ENCODE peak calls at places on chromosome 6, in five cellular contexts. P, E, V, Q and O are unnamed samples.

GRCh38 chr6:56814802-56815201 is 140.1 kb upstream of the BEND6 start:
- DNase-seq in P (no peak), E (no peak), V (no peak), Q (no peak), O (no peak)

GRCh38 chr6:28719275-28719940 is 193.7 kb downstream of the GPX5 start:
- DNase-seq in P (peak; percentile 59), E (no peak), V (no peak), Q (peak; percentile 86), O (peak; percentile 72)

GRCh38 chr6:154099211-154099610 is 60.2 kb downstream of the OPRM1 start:
- DNase-seq in P (no peak), E (no peak), V (no peak), Q (no peak), O (no peak)

GRCh38 chr6:96649926-96650325 is 87.0 kb downstream of the FHL5 start:
- DNase-seq in P (no peak), E (no peak), V (no peak), Q (no peak), O (no peak)

GRCh38 chr6:137387365-137387764 is 106.8 kb downstream of the OLIG3 start:
- DNase-seq in P (no peak), E (no peak), V (no peak), Q (peak; percentile 46), O (peak; percentile 22)

GRCh38 chr6:110214338-110214737 is 34.1 kb downstream of the CDC40 start:
- DNase-seq in P (no peak), E (no peak), V (no peak), Q (no peak), O (no peak)

GRCh38 chr6:84228198-84228543 is 728 bp upstream of the CEP162 start:
- DNase-seq in P (no peak), E (no peak), V (no peak), Q (no peak), O (no peak)

GRCh38 chr6:18028332-18028731 is 40.9 kb upstream of the KIF13A start:
- DNase-seq in P (no peak), E (no peak), V (no peak), Q (no peak), O (no peak)

GRCh38 chr6:71727632-71728294 is 158.6 kb upstream of the RIMS1 start:
- DNase-seq in P (no peak), E (no peak), V (no peak), Q (no peak), O (no peak)

GRCh38 chr6:145548941-145549652 is 186.2 kb downstream of the EPM2A start:
- DNase-seq in P (no peak), E (no peak), V (no peak), Q (no peak), O (no peak)

GRCh38 chr6:125957845-125958244 is 1.3 kb downstream of the HINT3 start:
- DNase-seq in P (peak; percentile 22), E (no peak), V (no peak), Q (no peak), O (peak; percentile 35)

GRCh38 chr6:146876271-146877151 is 277.7 kb downstream of the ADGB start:
- DNase-seq in P (no peak), E (no peak), V (no peak), Q (no peak), O (no peak)

GRCh38 chr6:15247750-15248450 is 2.0 kb downstream of the JARID2 start:
- DNase-seq in P (peak; percentile 70), E (no peak), V (peak; percentile 65), Q (peak; percentile 88), O (peak; percentile 66)

GRCh38 chr6:167569041-167569805 is 244.3 kb downstream of the TTLL2 start:
- DNase-seq in P (no peak), E (peak; percentile 63), V (no peak), Q (peak; percentile 33), O (no peak)
- TF ChIP-seq CTCF in P (no peak), E (no peak), V (no peak), Q (no peak), O (no peak)

GRCh38 chr6:102799051-102799450 is 1405.5 kb downstream of the GRIK2 start:
- DNase-seq in P (no peak), E (no peak), V (no peak), Q (no peak), O (no peak)

GRCh38 chr6:102793752-102794151 is 1400.2 kb downstream of the GRIK2 start:
- DNase-seq in P (no peak), E (no peak), V (no peak), Q (no peak), O (no peak)

DNA sequence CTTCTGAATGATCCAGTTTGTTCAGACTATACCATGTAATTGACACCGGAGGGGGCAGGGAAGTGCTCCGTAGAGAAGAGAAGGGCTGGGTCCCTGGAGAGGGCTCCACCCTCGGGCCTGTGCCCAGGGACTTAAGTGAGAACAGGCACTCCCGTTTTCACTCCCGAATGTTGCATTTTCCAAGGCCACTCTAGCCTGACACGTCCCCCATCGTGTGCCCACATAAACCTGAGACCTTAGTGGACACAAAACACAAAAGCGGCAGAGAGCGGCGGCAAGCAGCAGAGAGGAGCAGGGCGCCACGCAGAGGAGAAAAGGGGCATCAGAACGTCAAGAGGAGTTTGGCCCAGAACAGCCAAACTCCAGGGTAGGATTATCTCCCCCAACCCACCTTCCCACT is 1405.1 kb downstream of the GRIK2 start:
- DNase-seq in P (no peak), E (no peak), V (no peak), Q (peak; percentile 88), O (peak; percentile 79)
- TF ChIP-seq CTCF in P (no peak), E (peak; percentile 22), V (no peak), Q (peak; percentile 83), O (peak; percentile 74)

GRCh38 chr6:88725111-88725711 is 238.2 kb downstream of the RNGTT start:
- DNase-seq in P (peak; percentile 72), E (no peak), V (peak; percentile 26), Q (peak; percentile 93), O (peak; percentile 96)
- TF ChIP-seq CTCF in P (no peak), E (peak; percentile 58), V (peak; percentile 32), Q (peak; percentile 88), O (peak; percentile 91)

DNA sequence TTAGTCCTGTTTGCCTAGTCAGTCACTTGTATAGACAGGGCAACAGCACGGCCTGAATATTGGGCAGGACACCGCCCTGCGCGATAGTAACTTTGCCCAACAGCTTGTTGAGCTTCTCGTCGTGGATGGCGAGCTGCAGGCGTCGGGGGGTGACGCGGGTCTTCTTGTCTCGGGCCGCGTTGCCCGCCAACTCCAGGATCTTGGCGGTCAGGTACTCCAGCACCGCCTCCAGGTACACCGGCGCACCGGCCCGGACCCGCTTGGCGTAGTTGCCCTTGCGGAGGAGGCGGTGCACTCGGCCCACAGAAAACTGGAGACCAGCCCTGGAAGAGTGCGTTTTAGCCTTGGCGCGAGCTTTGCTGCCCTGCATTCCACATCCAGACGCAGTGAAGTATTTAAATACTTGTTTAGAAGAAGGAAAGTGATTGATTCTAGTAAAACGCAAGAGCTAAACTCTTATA is 92.8 kb upstream of the BTN3A2 start:
- DNase-seq in P (peak; percentile 64), E (no peak), V (peak; percentile 48), Q (peak; percentile 89), O (peak; percentile 77)
- TF ChIP-seq CTCF in P (no peak), E (no peak), V (no peak), Q (peak; percentile 46), O (no peak)

GRCh38 chr6:73299171-73300073 is 36.4 kb upstream of the KHDC1 start:
- DNase-seq in P (no peak), E (no peak), V (peak; percentile 36), Q (no peak), O (peak; percentile 51)
- TF ChIP-seq CTCF in P (no peak), E (no peak), V (no peak), Q (no peak), O (no peak)

GRCh38 chr6:36124881-36125280 is 5.4 kb upstream of the MAPK13 start:
- DNase-seq in P (no peak), E (no peak), V (no peak), Q (no peak), O (no peak)

GRCh38 chr6:36121752-36122494 is 8.4 kb upstream of the MAPK13 start:
- DNase-seq in P (no peak), E (no peak), V (no peak), Q (no peak), O (no peak)

GRCh38 chr6:36125575-36125974 is 4.7 kb upstream of the MAPK13 start:
- DNase-seq in P (no peak), E (peak; percentile 60), V (no peak), Q (no peak), O (no peak)

GRCh38 chr6:36122495-36123269 is 7.6 kb upstream of the MAPK13 start:
- DNase-seq in P (no peak), E (no peak), V (no peak), Q (no peak), O (no peak)

DNA sequence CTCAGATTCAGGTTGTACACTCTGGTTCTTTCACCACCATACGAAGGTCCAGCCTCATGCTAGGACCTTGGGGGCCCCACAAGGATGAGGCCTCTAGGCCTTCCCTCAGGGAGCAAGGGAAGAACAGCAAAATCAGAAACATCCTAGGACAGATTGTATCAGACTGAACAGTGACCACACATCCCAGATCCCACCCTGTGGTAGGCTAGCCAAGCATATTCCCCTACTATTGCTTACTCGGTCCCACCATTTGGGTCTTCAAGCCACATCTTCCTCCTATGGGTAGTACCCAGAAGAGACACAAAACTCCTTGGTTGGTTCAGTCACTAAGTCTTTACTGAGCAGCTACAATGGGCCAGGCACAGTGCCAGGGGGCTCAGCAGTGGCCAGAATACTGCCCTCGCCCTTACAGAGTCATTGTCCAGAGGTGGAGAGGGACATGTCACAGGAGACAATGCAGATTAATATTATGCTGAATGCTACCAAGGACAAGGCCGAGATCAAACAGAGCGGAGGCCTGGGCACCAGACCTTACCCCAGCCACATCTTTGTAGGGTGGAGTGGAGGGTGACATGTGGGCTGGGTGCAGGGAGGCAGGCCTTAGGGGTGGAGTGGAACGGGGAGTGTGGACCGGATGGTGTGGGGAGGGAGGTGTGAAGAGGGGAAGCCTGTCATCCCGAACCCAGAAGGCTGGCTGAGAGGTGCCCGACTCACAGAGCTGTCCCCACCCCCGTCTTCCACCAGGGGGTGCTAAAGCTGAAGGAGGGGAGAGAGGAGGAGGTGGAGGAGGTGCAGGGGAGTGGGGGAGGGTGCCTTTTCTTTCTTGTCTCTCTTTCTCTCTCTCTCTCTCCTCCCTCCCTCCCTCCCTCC is 6.8 kb upstream of the MAPK13 start:
- DNase-seq in P (peak; percentile 95), E (peak; percentile 90), V (peak; percentile 76), Q (peak; percentile 95), O (peak; percentile 94)
- TF ChIP-seq CTCF in P (peak; percentile 41), E (peak; percentile 62), V (peak; percentile 60), Q (peak; percentile 79), O (peak; percentile 86)

GRCh38 chr6:138965971-138966370 is 22.1 kb downstream of the REPS1 start:
- DNase-seq in P (no peak), E (no peak), V (no peak), Q (no peak), O (no peak)
- TF ChIP-seq CTCF in P (no peak), E (no peak), V (no peak), Q (peak; percentile 22), O (no peak)